ENCODE peak calls at places on chromosomes 2 and 18, in eight cellular contexts. One of them, this sample, is unnamed.

GRCh38 chr18:48061781-48062570 is 131.5 kb upstream of the SMAD2 start:
- DNase-seq in islet precursor cell: no peak
- DNase-seq in WTC11: no peak
- DNase-seq in GM12865: no peak
- DNase-seq in M059J: peak; percentile 5
- DNase-seq in cerebellum: no peak
- DNase-seq in germinal center: no peak
- DNase-seq in GM20000: no peak
- DNase-seq in this sample: no peak

GRCh38 chr18:10588975-10589374 is 63.1 kb downstream of the NAPG start:
- DNase-seq in islet precursor cell: no peak
- DNase-seq in WTC11: no peak
- DNase-seq in GM12865: no peak
- DNase-seq in M059J: peak; percentile 76
- DNase-seq in cerebellum: peak; percentile 47
- DNase-seq in germinal center: no peak
- DNase-seq in GM20000: no peak
- DNase-seq in this sample: no peak

GRCh38 chr2:137173514-137173913 is 408.2 kb downstream of the THSD7B start:
- DNase-seq in islet precursor cell: no peak
- DNase-seq in WTC11: no peak
- DNase-seq in GM12865: peak; percentile 70
- DNase-seq in M059J: peak; percentile 33
- DNase-seq in cerebellum: no peak
- DNase-seq in germinal center: no peak
- DNase-seq in GM20000: peak; percentile 17
- DNase-seq in this sample: peak; percentile 64

GRCh38 chr2:236939751-236940229 is 145.9 kb upstream of the COPS8 start:
- DNase-seq in islet precursor cell: peak; percentile 68
- DNase-seq in WTC11: no peak
- DNase-seq in GM12865: no peak
- DNase-seq in M059J: no peak
- DNase-seq in cerebellum: peak; percentile 71
- DNase-seq in germinal center: no peak
- DNase-seq in GM20000: no peak
- DNase-seq in this sample: no peak

GRCh38 chr2:180753809-180754761 is 226.3 kb upstream of the UBE2E3 start:
- DNase-seq in islet precursor cell: no peak
- DNase-seq in WTC11: no peak
- DNase-seq in GM12865: no peak
- DNase-seq in M059J: peak; percentile 71
- DNase-seq in cerebellum: no peak
- DNase-seq in germinal center: no peak
- DNase-seq in GM20000: no peak
- DNase-seq in this sample: no peak

GRCh38 chr2:142952018-142952417 is 74.6 kb downstream of the KYNU start:
- DNase-seq in islet precursor cell: no peak
- DNase-seq in WTC11: no peak
- DNase-seq in GM12865: no peak
- DNase-seq in M059J: no peak
- DNase-seq in cerebellum: no peak
- DNase-seq in germinal center: no peak
- DNase-seq in GM20000: no peak
- DNase-seq in this sample: no peak

GRCh38 chr2:127559454-127559853 is 24.0 kb downstream of the MYO7B start:
- DNase-seq in islet precursor cell: peak; percentile 42
- DNase-seq in WTC11: no peak
- DNase-seq in GM12865: no peak
- DNase-seq in M059J: no peak
- DNase-seq in cerebellum: no peak
- DNase-seq in germinal center: no peak
- DNase-seq in GM20000: no peak
- DNase-seq in this sample: peak; percentile 65

GRCh38 chr2:219453691-219454131 is 19.1 kb downstream of the SPEG start:
- DNase-seq in islet precursor cell: peak; percentile 86
- DNase-seq in WTC11: no peak
- DNase-seq in GM12865: no peak
- DNase-seq in M059J: peak; percentile 97
- DNase-seq in cerebellum: no peak
- DNase-seq in germinal center: no peak
- DNase-seq in GM20000: no peak
- DNase-seq in this sample: peak; percentile 59

GRCh38 chr2:45404807-45405297 is 206.2 kb downstream of the SRBD1 start:
- DNase-seq in islet precursor cell: no peak
- DNase-seq in WTC11: no peak
- DNase-seq in GM12865: no peak
- DNase-seq in M059J: no peak
- DNase-seq in cerebellum: no peak
- DNase-seq in germinal center: no peak
- DNase-seq in GM20000: no peak
- DNase-seq in this sample: no peak

GRCh38 chr2:239324456-239324855 is 76.4 kb downstream of the HDAC4 start:
- DNase-seq in islet precursor cell: peak; percentile 35
- DNase-seq in WTC11: no peak
- DNase-seq in GM12865: no peak
- DNase-seq in M059J: no peak
- DNase-seq in cerebellum: no peak
- DNase-seq in germinal center: no peak
- DNase-seq in GM20000: no peak
- DNase-seq in this sample: peak; percentile 49

GRCh38 chr2:150700731-150701130 is 213.3 kb upstream of the RND3 start:
- DNase-seq in islet precursor cell: no peak
- DNase-seq in WTC11: no peak
- DNase-seq in GM12865: no peak
- DNase-seq in M059J: no peak
- DNase-seq in cerebellum: no peak
- DNase-seq in germinal center: no peak
- DNase-seq in GM20000: no peak
- DNase-seq in this sample: no peak

GRCh38 chr2:126535408-126535807 is 120.5 kb upstream of the GYPC start:
- DNase-seq in islet precursor cell: no peak
- DNase-seq in WTC11: no peak
- DNase-seq in GM12865: no peak
- DNase-seq in M059J: no peak
- DNase-seq in cerebellum: no peak
- DNase-seq in germinal center: no peak
- DNase-seq in GM20000: no peak
- DNase-seq in this sample: no peak

GRCh38 chr2:126893606-126894005 is 5.1 kb upstream of the TEX51 start:
- DNase-seq in islet precursor cell: no peak
- DNase-seq in WTC11: no peak
- DNase-seq in GM12865: no peak
- DNase-seq in M059J: no peak
- DNase-seq in cerebellum: no peak
- DNase-seq in germinal center: no peak
- DNase-seq in GM20000: no peak
- DNase-seq in this sample: peak; percentile 22

GRCh38 chr2:11348209-11348749 is 3.8 kb upstream of the ROCK2 start:
- DNase-seq in islet precursor cell: no peak
- DNase-seq in WTC11: no peak
- DNase-seq in GM12865: no peak
- DNase-seq in M059J: no peak
- DNase-seq in cerebellum: no peak
- DNase-seq in germinal center: no peak
- DNase-seq in GM20000: no peak
- DNase-seq in this sample: no peak

GRCh38 chr18:2532797-2533196 is 38.5 kb downstream of the METTL4 start:
- DNase-seq in islet precursor cell: no peak
- DNase-seq in WTC11: no peak
- DNase-seq in GM12865: no peak
- DNase-seq in M059J: no peak
- DNase-seq in cerebellum: no peak
- DNase-seq in germinal center: no peak
- DNase-seq in GM20000: no peak
- DNase-seq in this sample: no peak

GRCh38 chr2:219350938-219351280 is 18.4 kb upstream of the RESP18 start:
- DNase-seq in islet precursor cell: peak; percentile 64
- DNase-seq in WTC11: peak; percentile 38
- DNase-seq in GM12865: no peak
- DNase-seq in M059J: peak; percentile 52
- DNase-seq in cerebellum: no peak
- DNase-seq in germinal center: no peak
- DNase-seq in GM20000: no peak
- DNase-seq in this sample: peak; percentile 76

GRCh38 chr2:201644001-201644400 is 698 bp upstream of the TMEM237 start:
- DNase-seq in islet precursor cell: no peak
- DNase-seq in WTC11: no peak
- DNase-seq in GM12865: no peak
- DNase-seq in M059J: peak; percentile 51
- DNase-seq in cerebellum: no peak
- DNase-seq in germinal center: no peak
- DNase-seq in GM20000: no peak
- DNase-seq in this sample: no peak

GRCh38 chr2:54572262-54572635 is 116.1 kb downstream of the SPTBN1 start:
- DNase-seq in islet precursor cell: peak; percentile 45
- DNase-seq in WTC11: no peak
- DNase-seq in GM12865: peak; percentile 74
- DNase-seq in M059J: peak; percentile 94
- DNase-seq in cerebellum: no peak
- DNase-seq in germinal center: no peak
- DNase-seq in GM20000: no peak
- DNase-seq in this sample: no peak

GRCh38 chr2:199310654-199311275 is 147.0 kb downstream of the SATB2 start:
- DNase-seq in islet precursor cell: no peak
- DNase-seq in WTC11: no peak
- DNase-seq in GM12865: no peak
- DNase-seq in M059J: no peak
- DNase-seq in cerebellum: no peak
- DNase-seq in germinal center: no peak
- DNase-seq in GM20000: no peak
- DNase-seq in this sample: no peak

GRCh38 chr2:229417176-229417575 is 146.1 kb upstream of the PID1 start:
- DNase-seq in islet precursor cell: no peak
- DNase-seq in WTC11: no peak
- DNase-seq in GM12865: no peak
- DNase-seq in M059J: no peak
- DNase-seq in cerebellum: peak; percentile 12
- DNase-seq in germinal center: no peak
- DNase-seq in GM20000: no peak
- DNase-seq in this sample: no peak

GRCh38 chr2:197997083-197997541 is 192.7 kb downstream of the PLCL1 start:
- DNase-seq in islet precursor cell: no peak
- DNase-seq in WTC11: no peak
- DNase-seq in GM12865: peak; percentile 24
- DNase-seq in M059J: no peak
- DNase-seq in cerebellum: no peak
- DNase-seq in germinal center: no peak
- DNase-seq in GM20000: no peak
- DNase-seq in this sample: no peak

GRCh38 chr2:124489686-124490085 is 464.6 kb downstream of the CNTNAP5 start:
- DNase-seq in islet precursor cell: no peak
- DNase-seq in WTC11: no peak
- DNase-seq in GM12865: no peak
- DNase-seq in M059J: peak; percentile 52
- DNase-seq in cerebellum: no peak
- DNase-seq in germinal center: no peak
- DNase-seq in GM20000: no peak
- DNase-seq in this sample: no peak

GRCh38 chr18:27887287-27887686 is 289.6 kb downstream of the CDH2 start:
- DNase-seq in islet precursor cell: no peak
- DNase-seq in WTC11: no peak
- DNase-seq in GM12865: no peak
- DNase-seq in M059J: peak; percentile 72
- DNase-seq in cerebellum: no peak
- DNase-seq in germinal center: no peak
- DNase-seq in GM20000: no peak
- DNase-seq in this sample: no peak

GRCh38 chr2:240797914-240798313 is 22.1 kb downstream of the KIF1A start:
- DNase-seq in islet precursor cell: no peak
- DNase-seq in WTC11: no peak
- DNase-seq in GM12865: no peak
- DNase-seq in M059J: no peak
- DNase-seq in cerebellum: no peak
- DNase-seq in germinal center: no peak
- DNase-seq in GM20000: no peak
- DNase-seq in this sample: no peak

GRCh38 chr18:49639643-49640361 is 77.9 kb downstream of the LIPG start:
- DNase-seq in islet precursor cell: peak; percentile 41
- DNase-seq in WTC11: no peak
- DNase-seq in GM12865: no peak
- DNase-seq in M059J: no peak
- DNase-seq in cerebellum: no peak
- DNase-seq in germinal center: no peak
- DNase-seq in GM20000: no peak
- DNase-seq in this sample: peak; percentile 35

GRCh38 chr2:219010162-219010756 is 17.0 kb upstream of the CRYBA2 start:
- DNase-seq in islet precursor cell: no peak
- DNase-seq in WTC11: peak; percentile 61
- DNase-seq in GM12865: peak; percentile 36
- DNase-seq in M059J: peak; percentile 32
- DNase-seq in cerebellum: peak; percentile 60
- DNase-seq in germinal center: peak; percentile 61
- DNase-seq in GM20000: peak; percentile 69
- DNase-seq in this sample: peak; percentile 82

GRCh38 chr2:48248251-48248933 is 281.6 kb upstream of the STON1 start:
- DNase-seq in islet precursor cell: peak; percentile 91
- DNase-seq in WTC11: no peak
- DNase-seq in GM12865: peak; percentile 72
- DNase-seq in M059J: peak; percentile 92
- DNase-seq in cerebellum: no peak
- DNase-seq in germinal center: no peak
- DNase-seq in GM20000: peak; percentile 25
- DNase-seq in this sample: peak; percentile 64

GRCh38 chr2:201532686-201533304 is 81.3 kb downstream of the STRADB start:
- DNase-seq in islet precursor cell: peak; percentile 58
- DNase-seq in WTC11: no peak
- DNase-seq in GM12865: peak; percentile 82
- DNase-seq in M059J: peak; percentile 98
- DNase-seq in cerebellum: no peak
- DNase-seq in germinal center: no peak
- DNase-seq in GM20000: peak; percentile 14
- DNase-seq in this sample: no peak

GRCh38 chr2:178320011-178320410 is 125.7 kb downstream of the OSBPL6 start:
- DNase-seq in islet precursor cell: no peak
- DNase-seq in WTC11: no peak
- DNase-seq in GM12865: no peak
- DNase-seq in M059J: no peak
- DNase-seq in cerebellum: no peak
- DNase-seq in germinal center: no peak
- DNase-seq in GM20000: no peak
- DNase-seq in this sample: no peak

GRCh38 chr2:72095364-72095763 is 52.3 kb downstream of the CYP26B1 start:
- DNase-seq in islet precursor cell: peak; percentile 38
- DNase-seq in WTC11: no peak
- DNase-seq in GM12865: no peak
- DNase-seq in M059J: no peak
- DNase-seq in cerebellum: no peak
- DNase-seq in germinal center: no peak
- DNase-seq in GM20000: no peak
- DNase-seq in this sample: peak; percentile 18

GRCh38 chr2:134460583-134460998 is 206.7 kb downstream of the MGAT5 start:
- DNase-seq in islet precursor cell: peak; percentile 91
- DNase-seq in WTC11: peak; percentile 82
- DNase-seq in GM12865: peak; percentile 75
- DNase-seq in M059J: peak; percentile 59
- DNase-seq in cerebellum: peak; percentile 92
- DNase-seq in germinal center: peak; percentile 79
- DNase-seq in GM20000: peak; percentile 64
- DNase-seq in this sample: peak; percentile 95

GRCh38 chr2:30255466-30256408 is 24.4 kb downstream of the LBH start:
- DNase-seq in islet precursor cell: peak; percentile 37
- DNase-seq in WTC11: no peak
- DNase-seq in GM12865: no peak
- DNase-seq in M059J: no peak
- DNase-seq in cerebellum: no peak
- DNase-seq in germinal center: no peak
- DNase-seq in GM20000: no peak
- DNase-seq in this sample: no peak

GRCh38 chr2:56801214-56801613 is 617.4 kb downstream of the CCDC85A start:
- DNase-seq in islet precursor cell: no peak
- DNase-seq in WTC11: no peak
- DNase-seq in GM12865: no peak
- DNase-seq in M059J: peak; percentile 40
- DNase-seq in cerebellum: no peak
- DNase-seq in germinal center: no peak
- DNase-seq in GM20000: no peak
- DNase-seq in this sample: no peak

GRCh38 chr2:128820427-128820826 is 501.8 kb upstream of the HS6ST1 start:
- DNase-seq in islet precursor cell: no peak
- DNase-seq in WTC11: no peak
- DNase-seq in GM12865: no peak
- DNase-seq in M059J: no peak
- DNase-seq in cerebellum: peak; percentile 47
- DNase-seq in germinal center: no peak
- DNase-seq in GM20000: no peak
- DNase-seq in this sample: no peak